ENCODE peak calls at places on chromosome 19, in seven cellular contexts. Q is endothelial cell; E is stimulated activated CD4-positive, alpha-beta T cell treated with anti-CD3 and anti-CD28 coated beads, Interleukin-15, amount 100 ng/mL, for 1 hour; U is SW 1271; H is PC-9; O is pons; I is HTR-8/SVneo. L is an unnamed sample.

GRCh38 chr19:10936661-10937084 is 8.1 kb downstream of the TIMM29 start:
- DNase-seq in Q (peak; percentile 64), E (no peak), U (no peak), H (peak; percentile 75), O (peak; percentile 73), I (peak; percentile 87), L (peak; percentile 56)

GRCh38 chr19:13974073-13974472 is 21.8 kb downstream of the DCAF15 start:
- DNase-seq in Q (no peak), E (no peak), U (no peak), H (no peak), O (no peak), I (no peak), L (no peak)

GRCh38 chr19:34313188-34313587 is 51.8 kb upstream of the GPI start:
- DNase-seq in Q (no peak), E (no peak), U (no peak), H (no peak), O (no peak), I (no peak), L (no peak)

GRCh38 chr19:16473875-16474397 is 2.2 kb upstream of the EPS15L1 start:
- DNase-seq in Q (no peak), E (no peak), U (no peak), H (no peak), O (no peak), I (no peak), L (no peak)

GRCh38 chr19:2097330-2098327 is 914 bp downstream of the IZUMO4 start:
- DNase-seq in Q (no peak), E (no peak), U (no peak), H (no peak), O (no peak), I (no peak), L (no peak)

GRCh38 chr19:58516964-58517833 is 2.4 kb downstream of the ZBTB45 start:
- DNase-seq in Q (no peak), E (no peak), U (no peak), H (no peak), O (no peak), I (no peak), L (no peak)

GRCh38 chr19:5974721-5975387 is 3.1 kb downstream of the RANBP3 start:
- DNase-seq in Q (no peak), E (no peak), U (no peak), H (no peak), O (no peak), I (no peak), L (no peak)

GRCh38 chr19:39966617-39967016 is 4.3 kb upstream of the PSMC4 start:
- DNase-seq in Q (no peak), E (no peak), U (no peak), H (no peak), O (no peak), I (no peak), L (no peak)

GRCh38 chr19:46661735-46662592 is 982 bp upstream of the DACT3 start:
- DNase-seq in Q (peak; percentile 78), E (peak; percentile 50), U (peak; percentile 44), H (peak; percentile 81), O (peak; percentile 99), I (peak; percentile 83), L (peak; percentile 77)

GRCh38 chr19:610801-611505 is 21.3 kb downstream of the HCN2 start:
- DNase-seq in Q (no peak), E (peak; percentile 31), U (no peak), H (no peak), O (no peak), I (no peak), L (no peak)

GRCh38 chr19:56097306-56097705 is 23.8 kb downstream of the ZNF787 start:
- DNase-seq in Q (no peak), E (no peak), U (no peak), H (no peak), O (no peak), I (no peak), L (no peak)

GRCh38 chr19:35093430-35093829 is 22.2 kb upstream of the FXYD3 start:
- DNase-seq in Q (no peak), E (no peak), U (no peak), H (no peak), O (no peak), I (no peak), L (no peak)

GRCh38 chr19:45404557-45405434 is at the start of gene PPP1R13L:
- DNase-seq in Q (peak; percentile 74), E (no peak), U (peak; percentile 79), H (peak; percentile 92), O (no peak), I (peak; percentile 53), L (no peak)

L was measured in AG09319.